ENCODE peak calls at places on chromosomes 16 and 17, in nine cellular contexts. R is transverse colon; H is A549; F is endothelial cell of umbilical vein; X is heart right ventricle; L is CD4-positive, CD25-positive, alpha-beta regulatory T cell; W is neuronal stem cell; I is heart left ventricle; E is thoracic aorta. P is an unnamed sample.

GRCh38 chr17:1511756-1512321 is 4.6 kb downstream of the INPP5K start:
- DNase-seq in R (peak; percentile 62), H (no peak), F (peak; percentile 49), X (peak; percentile 45), L (no peak), W (no peak), I (peak; percentile 45), E (no peak), P (no peak)

GRCh38 chr17:47982645-47983440 is 11.9 kb downstream of the CDK5RAP3 start:
- DNase-seq in R (no peak), H (no peak), F (peak; percentile 37), X (no peak), L (no peak), W (no peak), I (no peak), E (no peak), P (no peak)

GRCh38 chr17:46039592-46040186 is 40.6 kb downstream of the STH start:
- DNase-seq in R (no peak), H (no peak), F (no peak), X (peak; percentile 44), L (no peak), W (no peak), I (peak; percentile 66), E (no peak), P (no peak)

GRCh38 chr17:21249086-21249795 is 4.0 kb downstream of the NATD1 start:
- DNase-seq in R (no peak), H (no peak), F (no peak), X (no peak), L (no peak), W (no peak), I (no peak), E (no peak), P (no peak)

GRCh38 chr16:71537643-71538042 is 11.4 kb downstream of the CHST4 start:
- DNase-seq in R (peak; percentile 55), H (peak; percentile 63), F (peak; percentile 33), X (no peak), L (no peak), W (no peak), I (no peak), E (no peak), P (no peak)

GRCh38 chr16:88192601-88193000 is 190.2 kb upstream of the ZNF469 start:
- DNase-seq in R (no peak), H (no peak), F (no peak), X (no peak), L (no peak), W (no peak), I (no peak), E (no peak), P (no peak)

GRCh38 chr17:32929588-32929987 is 1.6 kb downstream of the TMEM98 start:
- DNase-seq in R (no peak), H (no peak), F (no peak), X (no peak), L (no peak), W (no peak), I (no peak), E (no peak), P (no peak)

GRCh38 chr17:57604771-57605733 is 140.0 kb downstream of the CCDC182 start:
- DNase-seq in R (peak; percentile 72), H (no peak), F (no peak), X (peak; percentile 73), L (no peak), W (no peak), I (peak; percentile 62), E (no peak), P (no peak)

GRCh38 chr17:77779711-77780539 is 178.6 kb upstream of the TNRC6C start:
- DNase-seq in R (no peak), H (no peak), F (no peak), X (no peak), L (no peak), W (no peak), I (peak; percentile 50), E (no peak), P (no peak)

GRCh38 chr16:88467433-88468051 is 14.5 kb downstream of the ZFPM1 start:
- DNase-seq in R (no peak), H (no peak), F (no peak), X (no peak), L (no peak), W (no peak), I (no peak), E (no peak), P (no peak)

GRCh38 chr17:5665164-5665563 is 80.9 kb upstream of the NLRP1 start:
- DNase-seq in R (no peak), H (no peak), F (no peak), X (no peak), L (no peak), W (no peak), I (no peak), E (no peak), P (no peak)

GRCh38 chr16:12546918-12547607 is 256.6 kb downstream of the CPPED1 start:
- DNase-seq in R (no peak), H (no peak), F (peak; percentile 6), X (no peak), L (no peak), W (no peak), I (no peak), E (no peak), P (no peak)

GRCh38 chr16:15950167-15950854 is 895 bp downstream of the ABCC1 start:
- DNase-seq in R (peak; percentile 36), H (no peak), F (peak; percentile 61), X (no peak), L (peak; percentile 41), W (no peak), I (no peak), E (no peak), P (peak; percentile 53)

GRCh38 chr17:27461192-27461859 is 5.1 kb downstream of the KSR1 start:
- DNase-seq in R (no peak), H (no peak), F (no peak), X (no peak), L (no peak), W (no peak), I (no peak), E (no peak), P (no peak)

GRCh38 chr17:59406808-59407381 is 75.4 kb downstream of the YPEL2 start:
- DNase-seq in R (no peak), H (no peak), F (no peak), X (peak; percentile 37), L (no peak), W (no peak), I (no peak), E (no peak), P (no peak)

GRCh38 chr17:69141802-69142472 is at the start of gene ABCA6:
- DNase-seq in R (no peak), H (no peak), F (peak; percentile 91), X (no peak), L (no peak), W (no peak), I (no peak), E (no peak), P (no peak)

GRCh38 chr17:32266389-32267269 is 997 bp downstream of the RHBDL3 start:
- DNase-seq in R (no peak), H (no peak), F (no peak), X (no peak), L (no peak), W (peak; percentile 57), I (no peak), E (no peak), P (no peak)

GRCh38 chr17:41141361-41141760 is 1.0 kb upstream of the KRTAP4-6 start:
- DNase-seq in R (no peak), H (no peak), F (no peak), X (no peak), L (no peak), W (no peak), I (no peak), E (no peak), P (no peak)
- H3K9me3 ChIP-seq in R (peaks cover 15% of the 10 kb centered on the region), H (peaks cover 38% of the 10 kb centered on the region), F (no peaks in the 10 kb centered on the region), X (no peaks in the 10 kb centered on the region), L (peaks cover 9% of the 10 kb centered on the region), W (no peaks in the 10 kb centered on the region), I (peaks cover 23% of the 10 kb centered on the region), E (peaks cover 5% of the 10 kb centered on the region), P (peaks cover 5% of the 10 kb centered on the region)

DNA sequence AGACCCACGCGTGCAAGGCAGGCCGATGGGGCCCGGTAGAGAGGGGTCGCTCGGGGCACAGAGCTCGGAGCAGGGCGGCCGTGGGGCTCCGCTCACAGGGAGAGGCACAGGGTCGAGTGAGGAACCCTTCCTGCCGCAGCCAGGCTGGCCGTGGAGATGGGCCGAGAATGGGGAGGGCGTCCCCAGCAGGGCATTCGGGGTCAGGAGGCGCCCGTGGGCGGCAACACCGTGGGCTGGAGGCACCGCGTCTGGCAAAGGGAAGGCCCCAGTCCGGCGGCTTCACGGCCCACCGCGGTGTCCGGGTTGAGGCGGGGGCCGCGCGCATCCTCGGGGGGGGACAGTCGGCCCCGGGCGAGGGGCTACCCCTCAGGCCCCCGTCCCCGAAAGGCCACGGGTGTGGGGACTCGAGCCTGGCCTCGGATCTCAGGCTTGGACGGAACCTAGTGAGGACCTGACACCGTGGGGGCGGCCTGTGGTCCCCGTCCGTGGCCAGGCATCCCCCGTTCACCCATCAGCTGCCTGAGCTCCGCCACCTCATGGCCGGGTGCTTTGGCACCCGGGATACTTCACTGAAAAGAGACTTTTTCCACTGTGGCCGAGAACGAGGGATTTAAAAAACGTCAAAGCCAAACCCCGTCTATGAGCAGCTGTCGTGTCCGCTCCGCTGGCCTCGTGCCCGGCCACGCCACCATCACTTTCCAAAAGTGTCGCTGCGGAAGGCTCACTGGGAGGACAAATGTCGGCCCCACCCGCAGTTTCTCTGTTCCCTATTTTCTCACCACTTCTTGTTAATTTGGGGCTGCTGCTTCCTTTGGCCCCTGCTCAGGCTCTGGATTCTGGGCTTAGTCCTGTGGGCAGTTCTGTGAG is 73.6 kb downstream of the METRNL start:
- DNase-seq in R (peak; percentile 42), H (no peak), F (no peak), X (peak; percentile 65), L (no peak), W (no peak), I (peak; percentile 58), E (no peak), P (no peak)
- H3K9me3 ChIP-seq in R (no peaks in the 10 kb centered on the region), H (no peaks in the 10 kb centered on the region), F (no peaks in the 10 kb centered on the region), X (no peaks in the 10 kb centered on the region), L (no peaks in the 10 kb centered on the region), W (no peaks in the 10 kb centered on the region), I (no peaks in the 10 kb centered on the region), E (no peaks in the 10 kb centered on the region), P (no peaks in the 10 kb centered on the region)

GRCh38 chr16:5619314-5619713 is 521.7 kb upstream of the EEF2KMT start:
- DNase-seq in R (no peak), H (no peak), F (no peak), X (no peak), L (no peak), W (no peak), I (no peak), E (no peak), P (no peak)
- H3K9me3 ChIP-seq in R (no peaks in the 10 kb centered on the region), H (no peaks in the 10 kb centered on the region), F (peaks cover 8% of the 10 kb centered on the region), X (no peaks in the 10 kb centered on the region), L (no peaks in the 10 kb centered on the region), W (no peaks in the 10 kb centered on the region), I (no peaks in the 10 kb centered on the region), E (no peaks in the 10 kb centered on the region), P (no peaks in the 10 kb centered on the region)

DNA sequence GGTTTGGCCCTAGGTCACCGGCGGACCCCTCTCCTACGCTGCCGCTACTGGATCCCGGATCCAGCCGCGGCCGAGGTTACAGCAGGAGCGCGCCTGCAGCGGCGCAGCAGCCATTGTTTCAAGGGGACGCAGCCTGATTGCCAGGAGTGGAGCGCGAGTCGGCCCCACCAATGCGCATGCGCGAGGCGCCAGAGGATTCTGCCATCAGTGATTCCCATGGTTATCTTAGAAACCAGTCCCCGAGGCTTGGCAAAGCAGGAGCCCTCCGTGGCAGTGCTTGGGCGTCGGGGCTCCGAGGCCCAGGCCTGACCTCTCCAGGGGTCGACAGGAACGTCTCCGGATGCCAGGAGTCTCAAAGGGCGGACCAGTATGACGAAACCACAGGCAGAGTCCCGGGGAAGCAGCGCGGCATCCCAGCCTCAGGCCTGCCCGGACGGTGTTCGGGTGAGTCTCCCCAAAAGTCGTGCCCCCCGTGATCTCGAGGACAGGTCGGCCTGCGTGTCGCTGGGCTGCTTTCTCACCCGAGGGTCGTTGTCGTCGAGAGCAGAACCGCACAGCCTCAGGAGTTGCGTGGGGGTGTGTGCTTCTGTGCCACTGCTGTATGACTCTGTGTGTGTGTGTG is 608.5 kb downstream of the KCNJ18 start:
- DNase-seq in R (no peak), H (no peak), F (no peak), X (no peak), L (no peak), W (no peak), I (no peak), E (no peak), P (no peak)
- H3K9me3 ChIP-seq in R (peaks cover 11% of the 10 kb centered on the region), H (peaks cover 4% of the 10 kb centered on the region), F (peaks cover 7% of the 10 kb centered on the region), X (no peaks in the 10 kb centered on the region), L (peaks cover 52% of the 10 kb centered on the region), W (no peaks in the 10 kb centered on the region), I (no peaks in the 10 kb centered on the region), E (no peaks in the 10 kb centered on the region), P (no peaks in the 10 kb centered on the region)

P was measured in T-helper 17 cell.